ENCODE peak calls at places on chromosomes 1 and 21, in four cellular contexts. D is MV-4-11, K is GM18507, W is SHP77. I is an unnamed sample.

GRCh38 chr1:93369734-93370133 is 24.0 kb downstream of the DR1 start:
- DNase-seq in D (no peak), K (no peak), W (no peak), I (no peak)

GRCh38 chr1:232538224-232538942 is 91.5 kb downstream of the SIPA1L2 start:
- DNase-seq in D (no peak), K (no peak), W (no peak), I (no peak)

GRCh38 chr1:23529146-23530088 is 1.6 kb downstream of the E2F2 start:
- DNase-seq in D (no peak), K (no peak), W (no peak), I (no peak)

GRCh38 chr21:15801352-15801863 is 71.6 kb downstream of the USP25 start:
- DNase-seq in D (no peak), K (no peak), W (no peak), I (no peak)

GRCh38 chr1:1213153-1213918 is 617 bp downstream of the TNFRSF4 start:
- DNase-seq in D (no peak), K (no peak), W (no peak), I (no peak)

GRCh38 chr1:183230403-183230802 is 44.3 kb downstream of the LAMC2 start:
- DNase-seq in D (no peak), K (no peak), W (no peak), I (no peak)

GRCh38 chr1:17118706-17119075 is 560 bp downstream of the PADI2 start:
- DNase-seq in D (no peak), K (no peak), W (no peak), I (no peak)

GRCh38 chr1:234906654-234907053 is 222.0 kb downstream of the TOMM20 start:
- DNase-seq in D (no peak), K (no peak), W (no peak), I (no peak)

GRCh38 chr1:167094690-167095089 is 815 bp downstream of the STYXL2 start:
- DNase-seq in D (no peak), K (no peak), W (no peak), I (no peak)

GRCh38 chr1:237799762-237800474 is 90.8 kb downstream of the ZP4 start:
- DNase-seq in D (peak), K (no peak), W (peak), I (peak)

GRCh38 chr1:157725214-157725577 is 24.6 kb upstream of the FCRL3 start:
- DNase-seq in D (peak), K (no peak), W (no peak), I (no peak)